ENCODE peak calls at places on chromosome 18, in nine cellular contexts. One of them, this sample, is unnamed.

GRCh38 chr18:31555971-31556747 is 35.5 kb upstream of the TTR start:
- DNase-seq in vagina: no peak
- DNase-seq in coronary artery: no peak
- DNase-seq in lower lobe of right lung: no peak
- DNase-seq in kidney epithelial cell: peak
- DNase-seq in IMR-90: peak
- DNase-seq in sigmoid colon: no peak
- DNase-seq in GM10248: peak
- DNase-seq in Calu3: peak
- DNase-seq in this sample: no peak

GRCh38 chr18:12394428-12394827 is 13.3 kb upstream of the PRELID3A start:
- DNase-seq in sigmoid colon: peak
- DNase-seq in IMR-90: no peak
- DNase-seq in coronary artery: no peak
- DNase-seq in GM10248: no peak
- DNase-seq in kidney epithelial cell: no peak
- DNase-seq in vagina: no peak
- DNase-seq in Calu3: peak
- DNase-seq in lower lobe of right lung: no peak
- DNase-seq in this sample: no peak

GRCh38 chr18:45619062-45619825 is 4.0 kb downstream of the SLC14A2 start:
- DNase-seq in sigmoid colon: peak
- DNase-seq in Calu3: no peak
- DNase-seq in lower lobe of right lung: no peak
- DNase-seq in IMR-90: no peak
- DNase-seq in vagina: no peak
- DNase-seq in coronary artery: no peak
- DNase-seq in kidney epithelial cell: no peak
- DNase-seq in GM10248: no peak
- DNase-seq in this sample: no peak

GRCh38 chr18:44741551-44741950 is 60.9 kb downstream of the SETBP1 start:
- DNase-seq in GM10248: no peak
- DNase-seq in IMR-90: no peak
- DNase-seq in vagina: no peak
- DNase-seq in Calu3: no peak
- DNase-seq in lower lobe of right lung: no peak
- DNase-seq in kidney epithelial cell: no peak
- DNase-seq in sigmoid colon: no peak
- DNase-seq in coronary artery: no peak
- DNase-seq in this sample: no peak

GRCh38 chr18:24786027-24786426 is 325.6 kb downstream of the HRH4 start:
- DNase-seq in coronary artery: no peak
- DNase-seq in vagina: no peak
- DNase-seq in lower lobe of right lung: no peak
- DNase-seq in IMR-90: no peak
- DNase-seq in kidney epithelial cell: no peak
- DNase-seq in Calu3: no peak
- DNase-seq in GM10248: no peak
- DNase-seq in sigmoid colon: no peak
- DNase-seq in this sample: no peak

GRCh38 chr18:65941482-65941881 is 190.7 kb downstream of the CDH7 start:
- DNase-seq in kidney epithelial cell: no peak
- DNase-seq in IMR-90: no peak
- DNase-seq in lower lobe of right lung: no peak
- DNase-seq in vagina: no peak
- DNase-seq in sigmoid colon: no peak
- DNase-seq in Calu3: no peak
- DNase-seq in coronary artery: no peak
- DNase-seq in GM10248: no peak
- DNase-seq in this sample: no peak

GRCh38 chr18:54845788-54846187 is 17.5 kb downstream of the RAB27B start:
- DNase-seq in coronary artery: no peak
- DNase-seq in sigmoid colon: no peak
- DNase-seq in lower lobe of right lung: no peak
- DNase-seq in Calu3: no peak
- DNase-seq in kidney epithelial cell: no peak
- DNase-seq in GM10248: no peak
- DNase-seq in IMR-90: peak
- DNase-seq in vagina: no peak
- DNase-seq in this sample: no peak

GRCh38 chr18:42275949-42276730 is 321.1 kb downstream of the PIK3C3 start:
- DNase-seq in kidney epithelial cell: no peak
- DNase-seq in vagina: no peak
- DNase-seq in GM10248: no peak
- DNase-seq in IMR-90: no peak
- DNase-seq in coronary artery: no peak
- DNase-seq in lower lobe of right lung: no peak
- DNase-seq in sigmoid colon: no peak
- DNase-seq in Calu3: no peak
- DNase-seq in this sample: no peak

GRCh38 chr18:1774261-1774660 is 797.0 kb downstream of the METTL4 start:
- DNase-seq in coronary artery: no peak
- DNase-seq in GM10248: no peak
- DNase-seq in lower lobe of right lung: no peak
- DNase-seq in Calu3: no peak
- DNase-seq in kidney epithelial cell: no peak
- DNase-seq in IMR-90: no peak
- DNase-seq in vagina: no peak
- DNase-seq in sigmoid colon: no peak
- DNase-seq in this sample: no peak

GRCh38 chr18:59502222-59502898 is 143.3 kb upstream of the LMAN1 start:
- DNase-seq in coronary artery: no peak
- DNase-seq in vagina: no peak
- DNase-seq in Calu3: no peak
- DNase-seq in kidney epithelial cell: peak
- DNase-seq in IMR-90: peak
- DNase-seq in lower lobe of right lung: no peak
- DNase-seq in GM10248: no peak
- DNase-seq in sigmoid colon: peak
- DNase-seq in this sample: no peak

GRCh38 chr18:11411021-11411420 is 198.4 kb upstream of the SLC35G4 start:
- DNase-seq in Calu3: no peak
- DNase-seq in coronary artery: no peak
- DNase-seq in sigmoid colon: no peak
- DNase-seq in vagina: no peak
- DNase-seq in lower lobe of right lung: no peak
- DNase-seq in IMR-90: peak
- DNase-seq in kidney epithelial cell: no peak
- DNase-seq in GM10248: no peak
- DNase-seq in this sample: no peak

GRCh38 chr18:58316943-58317342 is 272.9 kb downstream of the NEDD4L start:
- DNase-seq in sigmoid colon: no peak
- DNase-seq in Calu3: no peak
- DNase-seq in vagina: no peak
- DNase-seq in coronary artery: no peak
- DNase-seq in lower lobe of right lung: no peak
- DNase-seq in kidney epithelial cell: no peak
- DNase-seq in IMR-90: no peak
- DNase-seq in GM10248: peak
- DNase-seq in this sample: no peak

GRCh38 chr18:1930291-1931270 is 640.7 kb downstream of the METTL4 start:
- DNase-seq in IMR-90: no peak
- DNase-seq in GM10248: no peak
- DNase-seq in coronary artery: no peak
- DNase-seq in kidney epithelial cell: no peak
- DNase-seq in Calu3: no peak
- DNase-seq in lower lobe of right lung: no peak
- DNase-seq in sigmoid colon: no peak
- DNase-seq in vagina: no peak
- DNase-seq in this sample: no peak

GRCh38 chr18:79584491-79585394 is 94.9 kb upstream of the CTDP1 start:
- DNase-seq in Calu3: no peak
- DNase-seq in IMR-90: no peak
- DNase-seq in sigmoid colon: peak
- DNase-seq in GM10248: no peak
- DNase-seq in vagina: no peak
- DNase-seq in kidney epithelial cell: no peak
- DNase-seq in lower lobe of right lung: peak
- DNase-seq in coronary artery: peak
- DNase-seq in this sample: peak

GRCh38 chr18:44536041-44536440 is 144.6 kb upstream of the SETBP1 start:
- DNase-seq in vagina: no peak
- DNase-seq in coronary artery: no peak
- DNase-seq in GM10248: no peak
- DNase-seq in IMR-90: peak
- DNase-seq in kidney epithelial cell: no peak
- DNase-seq in Calu3: no peak
- DNase-seq in sigmoid colon: no peak
- DNase-seq in lower lobe of right lung: no peak
- DNase-seq in this sample: no peak

DNA sequence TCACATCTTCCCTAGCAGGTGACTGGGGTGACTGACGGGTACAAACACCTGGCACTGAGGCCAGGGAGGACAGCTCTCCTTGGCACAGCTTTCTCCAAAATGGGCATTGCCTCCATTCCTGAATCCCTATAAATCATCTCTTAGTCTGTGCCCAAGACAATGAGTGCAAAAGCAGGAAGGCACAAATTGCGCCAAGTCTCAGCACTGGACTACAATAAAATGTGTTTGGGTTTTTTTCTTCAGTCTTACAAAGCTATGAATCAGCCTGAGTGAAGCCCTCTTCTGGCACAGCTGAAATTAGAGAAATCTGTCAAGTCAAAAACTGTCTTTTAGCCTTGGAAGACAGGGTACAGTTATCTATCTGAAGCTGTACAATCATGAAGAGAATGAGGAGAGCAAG is 90.9 kb downstream of the EPB41L3 start:
- DNase-seq in Calu3: no peak
- DNase-seq in kidney epithelial cell: no peak
- DNase-seq in coronary artery: no peak
- DNase-seq in vagina: no peak
- DNase-seq in GM10248: no peak
- DNase-seq in lower lobe of right lung: no peak
- DNase-seq in IMR-90: peak
- DNase-seq in sigmoid colon: no peak
- DNase-seq in this sample: no peak
- TF ChIP-seq CTCF in Calu3: no peak
- TF ChIP-seq CTCF in kidney epithelial cell: no peak
- TF ChIP-seq CTCF in coronary artery: no peak
- TF ChIP-seq CTCF in vagina: no peak
- TF ChIP-seq CTCF in GM10248: no peak
- TF ChIP-seq CTCF in lower lobe of right lung: no peak
- TF ChIP-seq CTCF in IMR-90: no peak
- TF ChIP-seq CTCF in sigmoid colon: no peak
- TF ChIP-seq CTCF in this sample: no peak

GRCh38 chr18:38427736-38428135 is 862.1 kb upstream of the CELF4 start:
- DNase-seq in lower lobe of right lung: no peak
- DNase-seq in vagina: no peak
- DNase-seq in IMR-90: no peak
- DNase-seq in GM10248: no peak
- DNase-seq in sigmoid colon: no peak
- DNase-seq in coronary artery: no peak
- DNase-seq in kidney epithelial cell: no peak
- DNase-seq in Calu3: no peak
- DNase-seq in this sample: no peak

GRCh38 chr18:38422216-38422615 is 856.6 kb upstream of the CELF4 start:
- DNase-seq in GM10248: no peak
- DNase-seq in kidney epithelial cell: no peak
- DNase-seq in IMR-90: no peak
- DNase-seq in coronary artery: no peak
- DNase-seq in Calu3: no peak
- DNase-seq in lower lobe of right lung: no peak
- DNase-seq in sigmoid colon: no peak
- DNase-seq in vagina: no peak
- DNase-seq in this sample: no peak

GRCh38 chr18:38427234-38427633 is 861.6 kb upstream of the CELF4 start:
- DNase-seq in kidney epithelial cell: no peak
- DNase-seq in lower lobe of right lung: no peak
- DNase-seq in GM10248: no peak
- DNase-seq in vagina: no peak
- DNase-seq in sigmoid colon: no peak
- DNase-seq in IMR-90: no peak
- DNase-seq in coronary artery: no peak
- DNase-seq in Calu3: peak
- DNase-seq in this sample: no peak
- TF ChIP-seq CTCF in kidney epithelial cell: no peak
- TF ChIP-seq CTCF in lower lobe of right lung: no peak
- TF ChIP-seq CTCF in GM10248: no peak
- TF ChIP-seq CTCF in vagina: no peak
- TF ChIP-seq CTCF in sigmoid colon: no peak
- TF ChIP-seq CTCF in IMR-90: no peak
- TF ChIP-seq CTCF in coronary artery: no peak
- TF ChIP-seq CTCF in Calu3: peak
- TF ChIP-seq CTCF in this sample: no peak

DNA sequence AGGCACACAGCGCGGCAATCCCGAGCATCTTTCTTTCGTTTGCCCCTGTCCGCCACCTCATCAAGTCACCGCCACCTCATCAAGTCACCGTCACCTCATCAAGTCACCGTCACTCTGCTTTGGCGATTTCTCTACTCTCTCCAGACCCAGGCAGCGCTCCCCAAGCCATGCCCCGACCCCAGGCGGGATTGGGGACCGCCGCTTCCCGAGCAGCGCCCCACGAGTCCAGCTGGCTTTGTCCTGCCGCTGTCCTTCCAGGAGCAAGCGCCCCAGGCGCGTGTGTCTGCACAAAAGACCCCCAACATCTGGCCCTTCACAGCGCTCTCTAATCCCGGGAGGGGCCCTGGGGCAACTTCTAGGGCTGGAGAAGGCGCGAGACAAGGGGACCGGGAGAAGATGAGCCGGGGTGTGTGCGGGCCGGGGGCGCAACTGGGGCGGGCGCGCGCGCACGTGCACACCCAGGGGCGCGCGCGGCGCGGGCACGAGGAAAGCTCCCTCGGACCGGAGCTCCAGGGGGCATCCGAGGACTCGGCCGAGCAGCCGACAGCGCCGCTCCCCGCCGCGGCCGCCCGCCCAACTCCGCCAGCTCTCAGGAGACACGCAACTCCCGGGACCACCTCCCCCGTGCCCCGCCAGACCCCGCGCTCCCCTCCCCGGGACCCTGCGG is 630 bp upstream of the RNF152 start:
- DNase-seq in vagina: no peak
- DNase-seq in kidney epithelial cell: no peak
- DNase-seq in lower lobe of right lung: peak
- DNase-seq in Calu3: peak
- DNase-seq in sigmoid colon: peak
- DNase-seq in IMR-90: peak
- DNase-seq in coronary artery: peak
- DNase-seq in GM10248: peak
- DNase-seq in this sample: peak
- TF ChIP-seq CTCF in vagina: no peak
- TF ChIP-seq CTCF in kidney epithelial cell: no peak
- TF ChIP-seq CTCF in lower lobe of right lung: no peak
- TF ChIP-seq CTCF in Calu3: no peak
- TF ChIP-seq CTCF in sigmoid colon: no peak
- TF ChIP-seq CTCF in IMR-90: peak
- TF ChIP-seq CTCF in coronary artery: no peak
- TF ChIP-seq CTCF in GM10248: no peak
- TF ChIP-seq CTCF in this sample: no peak

GRCh38 chr18:39167990-39168389 is 1602.4 kb upstream of the CELF4 start:
- DNase-seq in GM10248: no peak
- DNase-seq in Calu3: no peak
- DNase-seq in IMR-90: no peak
- DNase-seq in lower lobe of right lung: no peak
- DNase-seq in kidney epithelial cell: no peak
- DNase-seq in coronary artery: no peak
- DNase-seq in vagina: no peak
- DNase-seq in sigmoid colon: no peak
- DNase-seq in this sample: no peak

GRCh38 chr18:39166776-39167175 is 1601.2 kb upstream of the CELF4 start:
- DNase-seq in Calu3: no peak
- DNase-seq in sigmoid colon: no peak
- DNase-seq in vagina: no peak
- DNase-seq in GM10248: no peak
- DNase-seq in lower lobe of right lung: no peak
- DNase-seq in IMR-90: no peak
- DNase-seq in kidney epithelial cell: no peak
- DNase-seq in coronary artery: no peak
- DNase-seq in this sample: no peak

GRCh38 chr18:39162013-39162412 is 1596.4 kb upstream of the CELF4 start:
- DNase-seq in kidney epithelial cell: no peak
- DNase-seq in IMR-90: no peak
- DNase-seq in lower lobe of right lung: no peak
- DNase-seq in sigmoid colon: no peak
- DNase-seq in Calu3: no peak
- DNase-seq in GM10248: no peak
- DNase-seq in coronary artery: no peak
- DNase-seq in vagina: no peak
- DNase-seq in this sample: no peak
- TF ChIP-seq CTCF in kidney epithelial cell: no peak
- TF ChIP-seq CTCF in IMR-90: no peak
- TF ChIP-seq CTCF in lower lobe of right lung: no peak
- TF ChIP-seq CTCF in sigmoid colon: no peak
- TF ChIP-seq CTCF in Calu3: no peak
- TF ChIP-seq CTCF in GM10248: no peak
- TF ChIP-seq CTCF in coronary artery: no peak
- TF ChIP-seq CTCF in vagina: no peak
- TF ChIP-seq CTCF in this sample: no peak

This sample was measured in mesothelial cell of epicardium.